ENCODE peak calls at places on chromosomes 6 and 20, in six cellular contexts. D is transverse colon; I is activated effector memory CD4-positive, alpha-beta T cell treated with anti-CD3 and anti-CD28 coated beads, Interleukin-2, amount 50 U/mL, for 16 hours; K is aorta; A is GM19239; E is Daoy. V is an unnamed sample.

GRCh38 chr20:13492001-13492480 is 146.7 kb downstream of the TASP1 start:
- DNase-seq in D (no peak), I (no peak), K (no peak), A (no peak), E (no peak), V (no peak)

GRCh38 chr20:43322851-43323250 is 133.1 kb upstream of the PTPRT start:
- DNase-seq in D (no peak), I (no peak), K (no peak), A (no peak), E (peak), V (peak)

GRCh38 chr6:156717542-156717941 is 59.6 kb upstream of the ARID1B start:
- DNase-seq in D (no peak), I (no peak), K (no peak), A (no peak), E (no peak), V (no peak)

GRCh38 chr20:59159822-59160740 is 3.5 kb upstream of the ZNF831 start:
- DNase-seq in D (peak), I (peak), K (no peak), A (no peak), E (no peak), V (no peak)

GRCh38 chr6:156713548-156713947 is 63.6 kb upstream of the ARID1B start:
- DNase-seq in D (no peak), I (no peak), K (no peak), A (no peak), E (no peak), V (no peak)

GRCh38 chr6:122730775-122731386 is 48.6 kb upstream of the FABP7 start:
- DNase-seq in D (no peak), I (no peak), K (no peak), A (no peak), E (peak), V (peak)

GRCh38 chr6:71855406-71855805 is 30.9 kb upstream of the RIMS1 start:
- DNase-seq in D (no peak), I (no peak), K (no peak), A (no peak), E (peak), V (no peak)

GRCh38 chr20:51220293-51220706 is 197.4 kb upstream of the KCNG1 start:
- DNase-seq in D (peak), I (peak), K (peak), A (peak), E (peak), V (no peak)

GRCh38 chr6:33985333-33985751 is 160.5 kb downstream of the GRM4 start:
- DNase-seq in D (no peak), I (no peak), K (no peak), A (no peak), E (no peak), V (no peak)

GRCh38 chr20:51275816-51276215 is 252.9 kb upstream of the KCNG1 start:
- DNase-seq in D (no peak), I (no peak), K (no peak), A (no peak), E (peak), V (no peak)

GRCh38 chr6:155380666-155381332 is 66.5 kb upstream of the TFB1M start:
- DNase-seq in D (no peak), I (no peak), K (no peak), A (no peak), E (no peak), V (no peak)

GRCh38 chr6:139977887-139978332 is 603.5 kb upstream of the CITED2 start:
- DNase-seq in D (no peak), I (no peak), K (no peak), A (no peak), E (peak), V (peak)

GRCh38 chr6:4017847-4018193 is 61.1 kb downstream of the FAM217A start:
- DNase-seq in D (no peak), I (no peak), K (no peak), A (no peak), E (peak), V (no peak)

GRCh38 chr20:22939181-22939580 is 95.9 kb upstream of the SSTR4 start:
- DNase-seq in D (no peak), I (no peak), K (no peak), A (no peak), E (no peak), V (no peak)

V was measured in Caki2.